ENCODE peak calls at places on chromosomes 2 and 18, in five cellular contexts. One of them, this sample, is unnamed.

GRCh38 chr2:121095257-121096080 is 189.5 kb downstream of the TFCP2L1 start:
- DNase-seq in Daoy: peak; percentile 76
- DNase-seq in GM19239: peak; percentile 37
- DNase-seq in HAP-1: peak; percentile 85
- DNase-seq in heart left ventricle: peak; percentile 59
- DNase-seq in this sample: no peak

GRCh38 chr2:234771985-234772774 is 179.6 kb upstream of the SH3BP4 start:
- DNase-seq in GM19239: no peak
- DNase-seq in HAP-1: no peak
- DNase-seq in heart left ventricle: peak; percentile 39
- DNase-seq in Daoy: peak; percentile 86
- DNase-seq in this sample: no peak

GRCh38 chr18:45723921-45724320 is at the start of gene SLC14A1:
- DNase-seq in HAP-1: no peak
- DNase-seq in Daoy: no peak
- DNase-seq in GM19239: no peak
- DNase-seq in heart left ventricle: no peak
- DNase-seq in this sample: no peak

GRCh38 chr2:226118471-226119429 is 680.9 kb downstream of the IRS1 start:
- DNase-seq in GM19239: no peak
- DNase-seq in heart left ventricle: no peak
- DNase-seq in Daoy: peak; percentile 88
- DNase-seq in HAP-1: no peak
- DNase-seq in this sample: peak; percentile 68

GRCh38 chr2:165787334-165787733 is 6.7 kb downstream of the GALNT3 start:
- DNase-seq in Daoy: no peak
- DNase-seq in heart left ventricle: no peak
- DNase-seq in HAP-1: no peak
- DNase-seq in GM19239: no peak
- DNase-seq in this sample: no peak

GRCh38 chr2:174024524-174025270 is 59.5 kb upstream of the SP3 start:
- DNase-seq in Daoy: peak; percentile 30
- DNase-seq in GM19239: no peak
- DNase-seq in heart left ventricle: peak; percentile 85
- DNase-seq in HAP-1: peak; percentile 75
- DNase-seq in this sample: no peak

GRCh38 chr2:104863585-104864279 is 9.8 kb downstream of the POU3F3 start:
- DNase-seq in heart left ventricle: no peak
- DNase-seq in GM19239: no peak
- DNase-seq in HAP-1: no peak
- DNase-seq in Daoy: peak; percentile 46
- DNase-seq in this sample: no peak

GRCh38 chr2:3299703-3300102 is 77.9 kb downstream of the EIPR1 start:
- DNase-seq in HAP-1: no peak
- DNase-seq in Daoy: no peak
- DNase-seq in heart left ventricle: no peak
- DNase-seq in GM19239: no peak
- DNase-seq in this sample: no peak

GRCh38 chr2:7773362-7773973 is 856.3 kb downstream of the RNF144A start:
- DNase-seq in heart left ventricle: no peak
- DNase-seq in Daoy: no peak
- DNase-seq in HAP-1: no peak
- DNase-seq in GM19239: peak; percentile 7
- DNase-seq in this sample: no peak

GRCh38 chr2:140643761-140644187 is 1487.0 kb downstream of the LRP1B start:
- DNase-seq in HAP-1: no peak
- DNase-seq in heart left ventricle: no peak
- DNase-seq in GM19239: no peak
- DNase-seq in Daoy: no peak
- DNase-seq in this sample: peak; percentile 32

GRCh38 chr2:216539791-216540241 is 41.2 kb downstream of the RPL37A start:
- DNase-seq in GM19239: no peak
- DNase-seq in Daoy: peak; percentile 73
- DNase-seq in HAP-1: no peak
- DNase-seq in heart left ventricle: peak; percentile 66
- DNase-seq in this sample: no peak

GRCh38 chr18:25247725-25248124 is 104.2 kb downstream of the ZNF521 start:
- DNase-seq in GM19239: no peak
- DNase-seq in HAP-1: no peak
- DNase-seq in Daoy: peak; percentile 11
- DNase-seq in heart left ventricle: no peak
- DNase-seq in this sample: no peak

GRCh38 chr18:63480476-63480875 is 3.7 kb downstream of the SERPINB5 start:
- DNase-seq in GM19239: no peak
- DNase-seq in HAP-1: no peak
- DNase-seq in heart left ventricle: no peak
- DNase-seq in Daoy: no peak
- DNase-seq in this sample: no peak

GRCh38 chr2:105794926-105795574 is 50.3 kb downstream of the NCK2 start:
- DNase-seq in HAP-1: no peak
- DNase-seq in GM19239: no peak
- DNase-seq in heart left ventricle: no peak
- DNase-seq in Daoy: no peak
- DNase-seq in this sample: no peak

GRCh38 chr2:133718688-133719201 is 150.5 kb upstream of the NCKAP5 start:
- DNase-seq in GM19239: no peak
- DNase-seq in heart left ventricle: peak; percentile 71
- DNase-seq in HAP-1: no peak
- DNase-seq in Daoy: peak; percentile 85
- DNase-seq in this sample: peak; percentile 59

GRCh38 chr18:35542356-35542755 is 39.2 kb upstream of the GALNT1 start:
- DNase-seq in GM19239: no peak
- DNase-seq in Daoy: no peak
- DNase-seq in heart left ventricle: no peak
- DNase-seq in HAP-1: no peak
- DNase-seq in this sample: no peak

GRCh38 chr2:159455330-159455918 is 160.9 kb downstream of the BAZ2B start:
- DNase-seq in heart left ventricle: no peak
- DNase-seq in Daoy: no peak
- DNase-seq in HAP-1: no peak
- DNase-seq in GM19239: no peak
- DNase-seq in this sample: no peak

GRCh38 chr18:48032876-48033769 is 102.7 kb upstream of the SMAD2 start:
- DNase-seq in GM19239: no peak
- DNase-seq in heart left ventricle: no peak
- DNase-seq in HAP-1: no peak
- DNase-seq in Daoy: peak; percentile 76
- DNase-seq in this sample: no peak

GRCh38 chr2:128449226-128450061 is 130.8 kb upstream of the HS6ST1 start:
- DNase-seq in HAP-1: peak; percentile 5
- DNase-seq in heart left ventricle: peak; percentile 10
- DNase-seq in Daoy: no peak
- DNase-seq in GM19239: no peak
- DNase-seq in this sample: no peak

GRCh38 chr18:23053756-23054457 is 81.4 kb upstream of the CABLES1 start:
- DNase-seq in Daoy: peak; percentile 17
- DNase-seq in GM19239: no peak
- DNase-seq in heart left ventricle: no peak
- DNase-seq in HAP-1: peak; percentile 39
- DNase-seq in this sample: no peak

GRCh38 chr2:212384027-212384426 is 154.6 kb downstream of the ERBB4 start:
- DNase-seq in Daoy: no peak
- DNase-seq in heart left ventricle: no peak
- DNase-seq in GM19239: no peak
- DNase-seq in HAP-1: no peak
- DNase-seq in this sample: no peak

GRCh38 chr2:241616168-241617125 is 20.5 kb downstream of the THAP4 start:
- DNase-seq in Daoy: no peak
- DNase-seq in HAP-1: no peak
- DNase-seq in GM19239: no peak
- DNase-seq in heart left ventricle: no peak
- DNase-seq in this sample: no peak

GRCh38 chr18:35296079-35296478 is 6.0 kb upstream of the ZSCAN30 start:
- DNase-seq in Daoy: no peak
- DNase-seq in heart left ventricle: no peak
- DNase-seq in HAP-1: no peak
- DNase-seq in GM19239: no peak
- DNase-seq in this sample: no peak

GRCh38 chr2:1487758-1488715 is 74.8 kb downstream of the TPO start:
- DNase-seq in GM19239: no peak
- DNase-seq in HAP-1: no peak
- DNase-seq in Daoy: no peak
- DNase-seq in heart left ventricle: no peak
- DNase-seq in this sample: no peak

GRCh38 chr2:238929242-238930081 is 81.6 kb downstream of the TWIST2 start:
- DNase-seq in heart left ventricle: no peak
- DNase-seq in HAP-1: peak; percentile 2
- DNase-seq in Daoy: no peak
- DNase-seq in GM19239: no peak
- DNase-seq in this sample: no peak

GRCh38 chr2:152088006-152088405 is 10.8 kb downstream of the CACNB4 start:
- DNase-seq in heart left ventricle: no peak
- DNase-seq in HAP-1: no peak
- DNase-seq in GM19239: no peak
- DNase-seq in Daoy: no peak
- DNase-seq in this sample: no peak

GRCh38 chr2:195863564-195863963 is 205.1 kb downstream of the DNAH7 start:
- DNase-seq in GM19239: no peak
- DNase-seq in HAP-1: no peak
- DNase-seq in heart left ventricle: no peak
- DNase-seq in Daoy: no peak
- DNase-seq in this sample: no peak

GRCh38 chr2:163735692-163736432 is at the start of gene FIGN:
- DNase-seq in GM19239: no peak
- DNase-seq in heart left ventricle: peak; percentile 77
- DNase-seq in HAP-1: peak; percentile 82
- DNase-seq in Daoy: peak; percentile 84
- DNase-seq in this sample: peak; percentile 69

GRCh38 chr2:241818229-241818942 is 9.4 kb downstream of the NEU4 start:
- DNase-seq in heart left ventricle: no peak
- DNase-seq in Daoy: no peak
- DNase-seq in GM19239: no peak
- DNase-seq in HAP-1: no peak
- DNase-seq in this sample: no peak

GRCh38 chr2:97998431-97998830 is 2.7 kb upstream of the TMEM131 start:
- DNase-seq in HAP-1: no peak
- DNase-seq in heart left ventricle: no peak
- DNase-seq in Daoy: no peak
- DNase-seq in GM19239: no peak
- DNase-seq in this sample: no peak

GRCh38 chr2:232042911-232043564 is 81.5 kb downstream of the DIS3L2 start:
- DNase-seq in Daoy: no peak
- DNase-seq in heart left ventricle: no peak
- DNase-seq in HAP-1: no peak
- DNase-seq in GM19239: no peak
- DNase-seq in this sample: no peak

GRCh38 chr2:96431319-96431718 is 73.8 kb downstream of the NEURL3 start:
- DNase-seq in GM19239: no peak
- DNase-seq in Daoy: no peak
- DNase-seq in HAP-1: no peak
- DNase-seq in heart left ventricle: peak; percentile 57
- DNase-seq in this sample: no peak

GRCh38 chr2:195488567-195488966 is 168.5 kb upstream of the SLC39A10 start:
- DNase-seq in GM19239: no peak
- DNase-seq in HAP-1: no peak
- DNase-seq in Daoy: no peak
- DNase-seq in heart left ventricle: no peak
- DNase-seq in this sample: no peak